ENCODE peak calls at places on chromosomes 7 and 10, in eight cellular contexts. Q, D, K, M, R, C, W and I are unnamed samples.

GRCh38 chr10:88565072-88565471 is 18.0 kb downstream of the RNLS start:
- DNase-seq in W (peak), C (no peak), R (no peak), M (no peak), D (no peak), K (no peak), Q (peak), I (no peak)

GRCh38 chr7:17507717-17508116 is 209.3 kb downstream of the AHR start:
- DNase-seq in M (no peak), K (no peak), W (no peak), Q (no peak), D (no peak), R (no peak), C (no peak), I (no peak)

GRCh38 chr10:77165445-77166316 is 471.9 kb downstream of the KCNMA1 start:
- DNase-seq in W (peak), R (peak), D (peak), K (no peak), M (no peak), Q (peak), C (peak), I (no peak)

GRCh38 chr7:100632951-100633717 is 8.2 kb downstream of the TFR2 start:
- DNase-seq in W (peak), K (peak), R (peak), C (no peak), D (peak), M (peak), Q (peak), I (no peak)

GRCh38 chr7:80493121-80493849 is 18.6 kb downstream of the GNAT3 start:
- DNase-seq in M (no peak), Q (no peak), W (no peak), C (no peak), K (no peak), R (no peak), D (no peak), I (no peak)

GRCh38 chr7:142391191-142391992 is 133.5 kb upstream of the PRSS58 start:
- DNase-seq in D (no peak), W (peak), Q (peak), R (peak), K (no peak), C (peak), M (peak), I (no peak)

GRCh38 chr10:73095479-73096021 is 1.1 kb downstream of the P4HA1 start:
- DNase-seq in M (no peak), R (peak), K (no peak), D (peak), Q (peak), C (peak), W (peak), I (peak)

GRCh38 chr10:21314906-21315305 is 210.6 kb downstream of the SKIDA1 start:
- DNase-seq in D (no peak), R (no peak), C (no peak), M (no peak), W (no peak), K (no peak), Q (no peak), I (no peak)

GRCh38 chr10:27535312-27535711 is 31.2 kb downstream of the RAB18 start:
- DNase-seq in W (peak), K (no peak), C (no peak), D (no peak), Q (no peak), M (no peak), R (no peak), I (no peak)

GRCh38 chr7:101124376-101125056 is 2.4 kb upstream of the SERPINE1 start:
- DNase-seq in W (peak), R (no peak), C (peak), Q (peak), M (no peak), K (no peak), D (no peak), I (peak)

GRCh38 chr10:6114758-6115410 is 26.1 kb downstream of the RBM17 start:
- DNase-seq in Q (no peak), K (no peak), C (no peak), R (no peak), W (no peak), D (no peak), M (peak), I (peak)

GRCh38 chr10:34119456-34119855 is 695.6 kb downstream of the PARD3 start:
- DNase-seq in M (no peak), W (no peak), R (no peak), K (no peak), D (no peak), Q (no peak), C (no peak), I (no peak)

GRCh38 chr10:119206603-119207366 is 586 bp upstream of the GRK5 start:
- DNase-seq in C (no peak), D (peak), Q (peak), M (peak), K (peak), W (peak), R (peak), I (no peak)

GRCh38 chr10:80996615-80997193 is 459.0 kb downstream of the SH2D4B start:
- DNase-seq in Q (no peak), D (no peak), K (no peak), M (no peak), C (no peak), R (no peak), W (no peak), I (no peak)

GRCh38 chr7:16051561-16052280 is 365.2 kb upstream of the MEOX2 start:
- DNase-seq in C (no peak), Q (no peak), M (no peak), W (no peak), R (no peak), K (no peak), D (no peak), I (no peak)

GRCh38 chr7:112665709-112666108 is 124.5 kb downstream of the TMEM168 start:
- DNase-seq in K (no peak), W (peak), Q (peak), D (no peak), R (no peak), M (no peak), C (no peak), I (no peak)

GRCh38 chr10:76337641-76338040 is 906.2 kb downstream of the LRMDA start:
- DNase-seq in W (no peak), Q (no peak), K (no peak), M (no peak), D (no peak), C (peak), R (no peak), I (peak)

GRCh38 chr7:33807779-33808482 is 97.4 kb upstream of the BMPER start:
- DNase-seq in D (no peak), W (peak), R (no peak), M (no peak), K (no peak), C (peak), Q (peak), I (peak)

GRCh38 chr7:16063691-16064090 is 357.6 kb downstream of the CRPPA start:
- DNase-seq in W (no peak), C (no peak), M (no peak), D (no peak), R (no peak), Q (no peak), K (no peak), I (peak)

GRCh38 chr7:35805876-35806275 is 5.0 kb downstream of the SEPTIN7 start:
- DNase-seq in R (no peak), W (no peak), K (no peak), M (no peak), C (no peak), D (no peak), Q (no peak), I (no peak)

GRCh38 chr7:38107486-38107893 is 70.6 kb upstream of the STARD3NL start:
- DNase-seq in W (peak), M (peak), Q (peak), C (peak), R (peak), D (peak), K (peak), I (peak)

GRCh38 chr7:70728873-70729552 is 402.9 kb upstream of the GALNT17 start:
- DNase-seq in Q (peak), W (peak), R (no peak), C (no peak), K (no peak), M (no peak), D (no peak), I (no peak)